ENCODE peak calls at places on chromosome 17, in ten cellular contexts. V is NCI-H1694, B is H7, Q is posterior cingulate gyrus, S is NCI-H1092, Y is upper lobe of right lung, X is HFFc6, N is NCI-H1105, I is GM23338, P is ACHN. D is an unnamed sample.

GRCh38 chr17:27985306-27985705 is 57.2 kb upstream of the NLK start:
- DNase-seq in V (no peak), B (no peak), Q (no peak), S (no peak), Y (no peak), X (no peak), N (no peak), I (no peak), P (no peak), D (no peak)

GRCh38 chr17:19487009-19487600 is 46.5 kb upstream of the SLC47A1 start:
- DNase-seq in V (no peak), B (no peak), Q (no peak), S (no peak), Y (peak), X (no peak), N (no peak), I (no peak), P (no peak), D (no peak)

GRCh38 chr17:7685533-7686220 is 1.6 kb downstream of the TP53 start:
- DNase-seq in V (peak), B (peak), Q (peak), S (peak), Y (peak), X (peak), N (peak), I (peak), P (peak), D (peak)

GRCh38 chr17:28371245-28372202 is at the start of gene SARM1:
- DNase-seq in V (peak), B (peak), Q (peak), S (peak), Y (peak), X (peak), N (peak), I (peak), P (peak), D (peak)

GRCh38 chr17:45019177-45019711 is 32.2 kb downstream of the DCAKD start:
- DNase-seq in V (no peak), B (peak), Q (no peak), S (peak), Y (peak), X (no peak), N (peak), I (peak), P (peak), D (no peak)

GRCh38 chr17:38578641-38579480 is 26.9 kb downstream of the SRCIN1 start:
- DNase-seq in V (no peak), B (peak), Q (no peak), S (no peak), Y (no peak), X (no peak), N (no peak), I (no peak), P (no peak), D (no peak)

GRCh38 chr17:75502072-75502745 is 13.1 kb downstream of the CASKIN2 start:
- DNase-seq in V (no peak), B (peak), Q (no peak), S (no peak), Y (no peak), X (no peak), N (no peak), I (no peak), P (no peak), D (no peak)

GRCh38 chr17:80528521-80528920 is 16.1 kb upstream of the RPTOR start:
- DNase-seq in V (peak), B (peak), Q (no peak), S (no peak), Y (no peak), X (no peak), N (no peak), I (no peak), P (no peak), D (no peak)

GRCh38 chr17:81519284-81520020 is 6.9 kb upstream of the ACTG1 start:
- DNase-seq in V (no peak), B (peak), Q (no peak), S (no peak), Y (peak), X (no peak), N (peak), I (peak), P (peak), D (no peak)

GRCh38 chr17:31820691-31821435 is 38.2 kb downstream of the COPRS start:
- DNase-seq in V (no peak), B (no peak), Q (no peak), S (no peak), Y (no peak), X (no peak), N (no peak), I (no peak), P (no peak), D (no peak)

GRCh38 chr17:60128171-60128859 is 21.5 kb upstream of the CA4 start:
- DNase-seq in V (no peak), B (peak), Q (no peak), S (no peak), Y (no peak), X (no peak), N (no peak), I (no peak), P (no peak), D (no peak)

GRCh38 chr17:17227608-17228520 is 9.1 kb downstream of the FLCN start:
- DNase-seq in V (no peak), B (peak), Q (no peak), S (no peak), Y (no peak), X (no peak), N (no peak), I (no peak), P (no peak), D (no peak)

GRCh38 chr17:40362696-40363479 is 1.6 kb downstream of the GJD3 start:
- DNase-seq in V (peak), B (peak), Q (no peak), S (no peak), Y (peak), X (peak), N (peak), I (peak), P (peak), D (peak)

GRCh38 chr17:4167786-4168185 is 24.8 kb downstream of the CYB5D2 start:
- DNase-seq in V (no peak), B (no peak), Q (no peak), S (no peak), Y (no peak), X (no peak), N (no peak), I (no peak), P (no peak), D (no peak)

GRCh38 chr17:83183951-83184506 is 104.6 kb downstream of the METRNL start:
- DNase-seq in V (no peak), B (no peak), Q (peak), S (no peak), Y (no peak), X (no peak), N (no peak), I (no peak), P (no peak), D (no peak)

GRCh38 chr17:82838386-82839063 is 1.3 kb downstream of the ZNF750 start:
- DNase-seq in V (no peak), B (peak), Q (no peak), S (no peak), Y (peak), X (peak), N (no peak), I (no peak), P (no peak), D (no peak)

GRCh38 chr17:19755392-19755791 is 7.3 kb upstream of the ALDH3A1 start:
- DNase-seq in V (no peak), B (no peak), Q (no peak), S (no peak), Y (no peak), X (no peak), N (no peak), I (no peak), P (no peak), D (no peak)

GRCh38 chr17:48215583-48216139 is 108.1 kb downstream of the SNX11 start:
- DNase-seq in V (peak), B (peak), Q (no peak), S (peak), Y (no peak), X (peak), N (no peak), I (peak), P (peak), D (no peak)

GRCh38 chr17:79188048-79188447 is 113.4 kb downstream of the ENGASE start:
- DNase-seq in V (no peak), B (peak), Q (no peak), S (peak), Y (no peak), X (no peak), N (peak), I (peak), P (peak), D (no peak)

GRCh38 chr17:48640858-48641180 is 14.7 kb upstream of the HOXB9 start:
- DNase-seq in V (no peak), B (peak), Q (no peak), S (no peak), Y (no peak), X (no peak), N (no peak), I (no peak), P (no peak), D (no peak)

GRCh38 chr17:72631568-72631967 is 460.9 kb downstream of the SLC39A11 start:
- DNase-seq in V (no peak), B (no peak), Q (no peak), S (no peak), Y (no peak), X (no peak), N (peak), I (no peak), P (no peak), D (no peak)

D was measured in NCI-H446 treated with DMSO at 0.1 percent for 48 hours.